ENCODE peak calls at places on chromosomes 1 and 21, in six cellular contexts. One of them, this sample, is unnamed.

GRCh38 chr1:153985984-153986761 is at the start of gene RAB13:
- DNase-seq in Caco-2: peak
- DNase-seq in HepG2: peak
- DNase-seq in occipital lobe: peak
- DNase-seq in EH: peak
- DNase-seq in fibroblast of the aortic adventitia: peak
- DNase-seq in this sample: peak

GRCh38 chr21:31514598-31514997 is 144.9 kb upstream of the SOD1 start:
- DNase-seq in occipital lobe: peak
- DNase-seq in EH: no peak
- DNase-seq in HepG2: no peak
- DNase-seq in fibroblast of the aortic adventitia: no peak
- DNase-seq in Caco-2: no peak
- DNase-seq in this sample: peak

GRCh38 chr1:216686860-216687545 is 36.2 kb downstream of the ESRRG start:
- DNase-seq in Caco-2: no peak
- DNase-seq in EH: peak
- DNase-seq in occipital lobe: peak
- DNase-seq in HepG2: no peak
- DNase-seq in fibroblast of the aortic adventitia: no peak
- DNase-seq in this sample: no peak

GRCh38 chr1:94514095-94514727 is 27.3 kb downstream of the F3 start:
- DNase-seq in Caco-2: peak
- DNase-seq in fibroblast of the aortic adventitia: peak
- DNase-seq in EH: peak
- DNase-seq in occipital lobe: no peak
- DNase-seq in HepG2: peak
- DNase-seq in this sample: no peak

GRCh38 chr1:220219136-220219442 is 53.2 kb downstream of the RAB3GAP2 start:
- DNase-seq in fibroblast of the aortic adventitia: no peak
- DNase-seq in HepG2: no peak
- DNase-seq in EH: no peak
- DNase-seq in Caco-2: no peak
- DNase-seq in occipital lobe: no peak
- DNase-seq in this sample: no peak

GRCh38 chr1:32474954-32475353 is 10.1 kb downstream of the ZBTB8B start:
- DNase-seq in HepG2: no peak
- DNase-seq in EH: no peak
- DNase-seq in occipital lobe: no peak
- DNase-seq in Caco-2: peak
- DNase-seq in fibroblast of the aortic adventitia: no peak
- DNase-seq in this sample: no peak

GRCh38 chr1:55421317-55421716 is 206.2 kb upstream of the USP24 start:
- DNase-seq in fibroblast of the aortic adventitia: peak
- DNase-seq in EH: peak
- DNase-seq in Caco-2: peak
- DNase-seq in occipital lobe: no peak
- DNase-seq in HepG2: peak
- DNase-seq in this sample: no peak

GRCh38 chr1:179821524-179821923 is 56.1 kb downstream of the TOR1AIP2 start:
- DNase-seq in occipital lobe: no peak
- DNase-seq in EH: no peak
- DNase-seq in Caco-2: no peak
- DNase-seq in fibroblast of the aortic adventitia: no peak
- DNase-seq in HepG2: no peak
- DNase-seq in this sample: no peak

GRCh38 chr1:98053471-98054366 is 132.9 kb upstream of the DPYD start:
- DNase-seq in occipital lobe: peak
- DNase-seq in EH: peak
- DNase-seq in fibroblast of the aortic adventitia: peak
- DNase-seq in HepG2: peak
- DNase-seq in Caco-2: no peak
- DNase-seq in this sample: no peak

GRCh38 chr1:6796095-6796494 is 10.8 kb downstream of the CAMTA1 start:
- DNase-seq in Caco-2: no peak
- DNase-seq in occipital lobe: no peak
- DNase-seq in EH: no peak
- DNase-seq in HepG2: no peak
- DNase-seq in fibroblast of the aortic adventitia: peak
- DNase-seq in this sample: no peak

GRCh38 chr1:51313268-51313852 is 17.0 kb downstream of the TTC39A start:
- DNase-seq in Caco-2: no peak
- DNase-seq in EH: no peak
- DNase-seq in HepG2: no peak
- DNase-seq in occipital lobe: no peak
- DNase-seq in fibroblast of the aortic adventitia: no peak
- DNase-seq in this sample: no peak

GRCh38 chr1:204726478-204726877 is 40.9 kb upstream of the LRRN2 start:
- DNase-seq in occipital lobe: no peak
- DNase-seq in HepG2: peak
- DNase-seq in fibroblast of the aortic adventitia: peak
- DNase-seq in EH: peak
- DNase-seq in Caco-2: peak
- DNase-seq in this sample: no peak

GRCh38 chr1:169491845-169492281 is 6.1 kb upstream of the SLC19A2 start:
- DNase-seq in occipital lobe: no peak
- DNase-seq in fibroblast of the aortic adventitia: no peak
- DNase-seq in HepG2: no peak
- DNase-seq in Caco-2: no peak
- DNase-seq in EH: no peak
- DNase-seq in this sample: no peak

GRCh38 chr1:155970531-155971167 is 7.7 kb downstream of the ARHGEF2 start:
- DNase-seq in Caco-2: no peak
- DNase-seq in fibroblast of the aortic adventitia: peak
- DNase-seq in HepG2: no peak
- DNase-seq in EH: peak
- DNase-seq in occipital lobe: peak
- DNase-seq in this sample: peak

This sample was measured in amygdala.